ENCODE peak calls at places on chromosomes 4 and X, in six cellular contexts. One of them, this sample, is unnamed.

GRCh38 chrX:12370444-12371089 is 232.3 kb downstream of the FRMPD4 start:
- DNase-seq in cardiac muscle cell: peak
- DNase-seq in mucosa of descending colon: no peak
- DNase-seq in fibroblast of lung: peak
- DNase-seq in uterus: peak
- DNase-seq in upper lobe of right lung: no peak
- DNase-seq in this sample: no peak

GRCh38 chr4:186037182-186037581 is 31.8 kb upstream of the TLR3 start:
- DNase-seq in uterus: no peak
- DNase-seq in mucosa of descending colon: no peak
- DNase-seq in upper lobe of right lung: no peak
- DNase-seq in fibroblast of lung: no peak
- DNase-seq in cardiac muscle cell: no peak
- DNase-seq in this sample: no peak

GRCh38 chr4:8182858-8183725 is 16.0 kb upstream of the SH3TC1 start:
- DNase-seq in cardiac muscle cell: peak
- DNase-seq in upper lobe of right lung: peak
- DNase-seq in fibroblast of lung: peak
- DNase-seq in uterus: peak
- DNase-seq in mucosa of descending colon: peak
- DNase-seq in this sample: no peak

GRCh38 chrX:153181822-153182221 is 2.7 kb downstream of the MAGEA1 start:
- DNase-seq in cardiac muscle cell: no peak
- DNase-seq in uterus: no peak
- DNase-seq in mucosa of descending colon: no peak
- DNase-seq in upper lobe of right lung: no peak
- DNase-seq in fibroblast of lung: no peak
- DNase-seq in this sample: no peak

GRCh38 chr4:47462799-47463234 is 685 bp downstream of the COMMD8 start:
- DNase-seq in upper lobe of right lung: no peak
- DNase-seq in cardiac muscle cell: no peak
- DNase-seq in uterus: no peak
- DNase-seq in fibroblast of lung: peak
- DNase-seq in mucosa of descending colon: no peak
- DNase-seq in this sample: no peak

GRCh38 chr4:55437356-55437796 is 41.6 kb downstream of the TMEM165 start:
- DNase-seq in upper lobe of right lung: no peak
- DNase-seq in mucosa of descending colon: no peak
- DNase-seq in uterus: no peak
- DNase-seq in cardiac muscle cell: peak
- DNase-seq in fibroblast of lung: peak
- DNase-seq in this sample: no peak

GRCh38 chrX:148424570-148424969 is 75.8 kb upstream of the AFF2 start:
- DNase-seq in uterus: no peak
- DNase-seq in cardiac muscle cell: no peak
- DNase-seq in fibroblast of lung: no peak
- DNase-seq in upper lobe of right lung: no peak
- DNase-seq in mucosa of descending colon: no peak
- DNase-seq in this sample: no peak

GRCh38 chr4:1713003-1713397 is 881 bp upstream of the SLBP start:
- DNase-seq in fibroblast of lung: no peak
- DNase-seq in uterus: no peak
- DNase-seq in mucosa of descending colon: no peak
- DNase-seq in upper lobe of right lung: no peak
- DNase-seq in cardiac muscle cell: no peak
- DNase-seq in this sample: no peak

GRCh38 chr4:123706961-123707360 is 310.4 kb downstream of the SPRY1 start:
- DNase-seq in cardiac muscle cell: no peak
- DNase-seq in mucosa of descending colon: no peak
- DNase-seq in fibroblast of lung: peak
- DNase-seq in upper lobe of right lung: no peak
- DNase-seq in uterus: no peak
- DNase-seq in this sample: no peak

GRCh38 chr4:184489771-184490170 is 15.4 kb upstream of the IRF2 start:
- DNase-seq in upper lobe of right lung: no peak
- DNase-seq in fibroblast of lung: no peak
- DNase-seq in cardiac muscle cell: no peak
- DNase-seq in mucosa of descending colon: no peak
- DNase-seq in uterus: no peak
- DNase-seq in this sample: no peak

GRCh38 chr4:142516686-142517145 is 329.4 kb downstream of the INPP4B start:
- DNase-seq in uterus: no peak
- DNase-seq in upper lobe of right lung: no peak
- DNase-seq in fibroblast of lung: peak
- DNase-seq in cardiac muscle cell: peak
- DNase-seq in mucosa of descending colon: no peak
- DNase-seq in this sample: no peak

GRCh38 chr4:27684501-27685077 is 823.9 kb downstream of the STIM2 start:
- DNase-seq in cardiac muscle cell: peak
- DNase-seq in upper lobe of right lung: peak
- DNase-seq in mucosa of descending colon: no peak
- DNase-seq in fibroblast of lung: peak
- DNase-seq in uterus: no peak
- DNase-seq in this sample: no peak

GRCh38 chrX:30812326-30812725 is 76.7 kb downstream of the TAB3 start:
- DNase-seq in mucosa of descending colon: no peak
- DNase-seq in uterus: no peak
- DNase-seq in fibroblast of lung: no peak
- DNase-seq in cardiac muscle cell: no peak
- DNase-seq in upper lobe of right lung: no peak
- DNase-seq in this sample: no peak

GRCh38 chr4:151766691-151767090 is 5.9 kb upstream of the GATB start:
- DNase-seq in fibroblast of lung: no peak
- DNase-seq in cardiac muscle cell: no peak
- DNase-seq in mucosa of descending colon: no peak
- DNase-seq in upper lobe of right lung: no peak
- DNase-seq in uterus: no peak
- DNase-seq in this sample: no peak
- TF ChIP-seq CTCF in fibroblast of lung: no peak
- TF ChIP-seq CTCF in cardiac muscle cell: no peak
- TF ChIP-seq CTCF in mucosa of descending colon: no peak
- TF ChIP-seq CTCF in upper lobe of right lung: no peak
- TF ChIP-seq CTCF in uterus: no peak
- TF ChIP-seq CTCF in this sample: no peak

GRCh38 chrX:63764946-63765345 is 20.1 kb downstream of the ARHGEF9 start:
- DNase-seq in uterus: no peak
- DNase-seq in mucosa of descending colon: no peak
- DNase-seq in upper lobe of right lung: no peak
- DNase-seq in fibroblast of lung: peak
- DNase-seq in cardiac muscle cell: no peak
- DNase-seq in this sample: no peak

GRCh38 chrX:63755892-63756291 is 29.1 kb downstream of the ARHGEF9 start:
- DNase-seq in uterus: no peak
- DNase-seq in fibroblast of lung: no peak
- DNase-seq in mucosa of descending colon: no peak
- DNase-seq in cardiac muscle cell: no peak
- DNase-seq in upper lobe of right lung: no peak
- DNase-seq in this sample: no peak

GRCh38 chrX:63765692-63766091 is 19.3 kb downstream of the ARHGEF9 start:
- DNase-seq in uterus: no peak
- DNase-seq in mucosa of descending colon: no peak
- DNase-seq in cardiac muscle cell: no peak
- DNase-seq in fibroblast of lung: no peak
- DNase-seq in upper lobe of right lung: no peak
- DNase-seq in this sample: no peak

DNA sequence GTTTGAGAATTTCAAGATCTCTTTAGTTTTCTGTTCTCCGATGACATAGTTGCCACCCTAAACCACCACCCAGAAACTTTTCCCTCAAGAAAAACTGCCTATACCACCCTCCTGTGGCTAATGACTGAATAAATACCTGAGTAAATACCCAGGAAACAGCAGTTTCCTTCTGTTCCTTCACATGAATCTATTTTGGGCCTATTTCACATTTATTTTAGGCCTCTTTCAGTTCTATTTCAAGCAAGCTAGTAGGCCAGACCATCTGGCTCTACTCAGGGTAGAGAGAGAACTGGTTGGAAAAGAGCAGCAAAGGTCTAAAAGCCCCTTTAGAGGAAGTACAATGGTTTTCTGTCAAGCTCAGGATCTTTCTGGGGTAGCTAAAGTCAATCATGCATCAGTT is 23.4 kb downstream of the ARHGEF9 start:
- DNase-seq in upper lobe of right lung: no peak
- DNase-seq in mucosa of descending colon: no peak
- DNase-seq in uterus: no peak
- DNase-seq in cardiac muscle cell: no peak
- DNase-seq in fibroblast of lung: no peak
- DNase-seq in this sample: no peak
- TF ChIP-seq CTCF in upper lobe of right lung: peak
- TF ChIP-seq CTCF in mucosa of descending colon: no peak
- TF ChIP-seq CTCF in uterus: peak
- TF ChIP-seq CTCF in cardiac muscle cell: no peak
- TF ChIP-seq CTCF in fibroblast of lung: no peak
- TF ChIP-seq CTCF in this sample: peak

DNA sequence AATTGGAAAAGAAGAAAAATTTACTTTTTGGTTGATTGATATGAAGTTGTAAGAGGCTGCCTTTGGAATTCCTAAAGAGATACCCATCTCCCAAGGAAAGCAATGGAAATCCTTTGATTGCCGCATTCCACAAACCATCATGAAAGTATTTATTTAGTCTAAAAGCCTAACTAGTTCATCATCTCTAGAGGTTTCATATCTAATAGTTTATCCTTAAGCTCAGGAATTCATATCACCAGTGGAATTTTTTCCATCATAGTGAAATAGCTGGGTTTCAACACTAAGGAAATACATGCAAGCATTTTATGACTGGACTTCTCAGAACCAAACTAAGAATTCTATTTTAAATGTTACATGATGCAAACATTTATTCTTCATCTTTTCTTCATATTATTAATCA is 144.9 kb downstream of the FBXO8 start:
- DNase-seq in fibroblast of lung: no peak
- DNase-seq in upper lobe of right lung: no peak
- DNase-seq in mucosa of descending colon: no peak
- DNase-seq in uterus: no peak
- DNase-seq in cardiac muscle cell: no peak
- DNase-seq in this sample: no peak
- TF ChIP-seq CTCF in fibroblast of lung: no peak
- TF ChIP-seq CTCF in upper lobe of right lung: no peak
- TF ChIP-seq CTCF in mucosa of descending colon: no peak
- TF ChIP-seq CTCF in uterus: no peak
- TF ChIP-seq CTCF in cardiac muscle cell: no peak
- TF ChIP-seq CTCF in this sample: no peak

GRCh38 chr4:5404073-5404472 is 304.3 kb downstream of the EVC2 start:
- DNase-seq in mucosa of descending colon: no peak
- DNase-seq in cardiac muscle cell: no peak
- DNase-seq in fibroblast of lung: no peak
- DNase-seq in upper lobe of right lung: no peak
- DNase-seq in uterus: no peak
- DNase-seq in this sample: no peak

GRCh38 chr4:5395781-5396180 is 312.6 kb downstream of the EVC2 start:
- DNase-seq in fibroblast of lung: no peak
- DNase-seq in upper lobe of right lung: no peak
- DNase-seq in cardiac muscle cell: no peak
- DNase-seq in uterus: no peak
- DNase-seq in mucosa of descending colon: no peak
- DNase-seq in this sample: no peak

GRCh38 chr4:5398056-5398455 is 310.3 kb downstream of the EVC2 start:
- DNase-seq in fibroblast of lung: no peak
- DNase-seq in cardiac muscle cell: no peak
- DNase-seq in uterus: no peak
- DNase-seq in upper lobe of right lung: no peak
- DNase-seq in mucosa of descending colon: no peak
- DNase-seq in this sample: no peak

GRCh38 chr4:5399790-5400421 is 308.5 kb downstream of the EVC2 start:
- DNase-seq in upper lobe of right lung: no peak
- DNase-seq in uterus: no peak
- DNase-seq in fibroblast of lung: peak
- DNase-seq in cardiac muscle cell: peak
- DNase-seq in mucosa of descending colon: no peak
- DNase-seq in this sample: no peak
- TF ChIP-seq CTCF in upper lobe of right lung: peak
- TF ChIP-seq CTCF in uterus: no peak
- TF ChIP-seq CTCF in fibroblast of lung: peak
- TF ChIP-seq CTCF in cardiac muscle cell: peak
- TF ChIP-seq CTCF in mucosa of descending colon: peak
- TF ChIP-seq CTCF in this sample: no peak

DNA sequence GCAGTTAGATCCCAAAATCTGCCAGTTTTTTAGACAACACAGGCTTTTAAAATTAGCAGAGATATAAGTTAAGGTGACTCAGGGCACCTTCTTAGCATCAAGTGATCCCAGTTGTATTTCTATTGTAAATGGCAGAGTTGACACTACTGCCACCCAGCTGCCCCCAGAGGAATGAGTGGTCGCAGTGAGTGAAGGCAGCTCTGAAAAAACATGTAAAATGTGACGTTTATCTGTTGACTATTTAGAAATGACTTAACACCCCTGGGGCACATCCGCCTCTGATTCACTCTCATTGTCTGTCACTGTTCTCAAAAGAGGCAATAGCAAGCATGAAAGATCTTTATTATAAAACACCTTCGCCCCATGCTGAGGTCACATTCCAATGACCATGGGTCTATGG is 592.4 kb downstream of the ACTRT1 start:
- DNase-seq in cardiac muscle cell: no peak
- DNase-seq in upper lobe of right lung: no peak
- DNase-seq in uterus: no peak
- DNase-seq in mucosa of descending colon: no peak
- DNase-seq in fibroblast of lung: no peak
- DNase-seq in this sample: no peak
- TF ChIP-seq CTCF in cardiac muscle cell: no peak
- TF ChIP-seq CTCF in upper lobe of right lung: no peak
- TF ChIP-seq CTCF in uterus: no peak
- TF ChIP-seq CTCF in mucosa of descending colon: no peak
- TF ChIP-seq CTCF in fibroblast of lung: no peak
- TF ChIP-seq CTCF in this sample: no peak